ENCODE peak calls at places on chromosomes 2 and 18, in five cellular contexts. E is NCI-H774; C is GM20000; V is activated CD4-positive, alpha-beta memory T cell treated with anti-CD3 and anti-CD28 coated beads for 36 hours; X is retina. A is an unnamed sample.

GRCh38 chr2:77649856-77650255 is 127.7 kb upstream of the LRRTM4 start:
- DNase-seq in C (no peak), V (no peak), E (no peak), X (no peak), A (no peak)

GRCh38 chr2:202278036-202278760 is 12.6 kb downstream of the NOP58 start:
- DNase-seq in C (peak; percentile 17), X (no peak), E (no peak), V (peak; percentile 38), A (no peak)

GRCh38 chr2:176385838-176386237 is 116.6 kb downstream of the MTX2 start:
- DNase-seq in E (no peak), V (no peak), X (no peak), C (no peak), A (no peak)

GRCh38 chr2:223010641-223011040 is 41.3 kb upstream of the KCNE4 start:
- DNase-seq in C (no peak), V (no peak), X (no peak), E (no peak), A (no peak)

GRCh38 chr2:112053917-112054846 is 887 bp upstream of the TMEM87B start:
- DNase-seq in E (peak; percentile 94), X (peak; percentile 95), V (peak; percentile 98), C (peak; percentile 91), A (peak; percentile 79)

GRCh38 chr2:237474511-237474911 is 12.5 kb upstream of the MLPH start:
- DNase-seq in C (no peak), X (no peak), V (no peak), E (no peak), A (no peak)

GRCh38 chr2:43255249-43255960 is 29.0 kb upstream of the ZFP36L2 start:
- DNase-seq in X (no peak), V (no peak), E (no peak), C (no peak), A (no peak)

GRCh38 chr2:106193491-106193976 is 567 bp downstream of the UXS1 start:
- DNase-seq in E (no peak), C (peak; percentile 49), X (peak; percentile 84), V (peak; percentile 46), A (no peak)

GRCh38 chr2:43800894-43801293 is 27.1 kb downstream of the DYNC2LI1 start:
- DNase-seq in V (no peak), X (no peak), E (no peak), C (no peak), A (no peak)

GRCh38 chr2:43317680-43318079 is 91.3 kb upstream of the ZFP36L2 start:
- DNase-seq in E (no peak), V (no peak), X (no peak), C (no peak), A (no peak)

GRCh38 chr2:238003234-238004032 is 36.6 kb downstream of the UBE2F start:
- DNase-seq in V (peak; percentile 45), X (no peak), E (no peak), C (no peak), A (no peak)

GRCh38 chr18:53567935-53568574 is 656.4 kb downstream of the MBD2 start:
- DNase-seq in V (no peak), E (no peak), X (peak; percentile 52), C (peak; percentile 45), A (peak; percentile 3)

GRCh38 chr18:48453330-48454063 is 44.3 kb upstream of the ZBTB7C start:
- DNase-seq in C (no peak), X (no peak), E (no peak), V (no peak), A (no peak)

GRCh38 chr2:30981101-30981500 is 157.1 kb downstream of the GALNT14 start:
- DNase-seq in V (no peak), X (no peak), E (no peak), C (no peak), A (no peak)

GRCh38 chr2:111653103-111653624 is 230.8 kb downstream of the ANAPC1 start:
- DNase-seq in C (no peak), E (no peak), V (no peak), X (no peak), A (no peak)

GRCh38 chr2:168635065-168635577 is 167.3 kb upstream of the NOSTRIN start:
- DNase-seq in V (no peak), C (no peak), X (no peak), E (no peak), A (no peak)

GRCh38 chr2:159882069-159882468 is 84.1 kb upstream of the CD302 start:
- DNase-seq in C (no peak), E (no peak), X (peak; percentile 23), V (no peak), A (no peak)

GRCh38 chr2:218448934-218449333 is 30.0 kb downstream of the VIL1 start:
- DNase-seq in V (no peak), E (no peak), C (no peak), X (no peak), A (peak; percentile 19)

GRCh38 chr2:102187191-102188150 is 648 bp downstream of the IL1RL2 start:
- DNase-seq in C (no peak), V (peak; percentile 72), X (peak; percentile 81), E (no peak), A (no peak)

GRCh38 chr2:33015421-33016142 is 68.8 kb downstream of the LTBP1 start:
- DNase-seq in C (no peak), X (no peak), V (no peak), E (no peak), A (no peak)

GRCh38 chr2:217396165-217396564 is 536.3 kb upstream of the TNP1 start:
- DNase-seq in V (no peak), X (no peak), C (no peak), E (no peak), A (no peak)

GRCh38 chr18:63588869-63589268 is 1.7 kb downstream of the SERPINB13 start:
- DNase-seq in C (no peak), E (no peak), X (no peak), V (no peak), A (no peak)

GRCh38 chr2:30208453-30208852 is 22.9 kb upstream of the LBH start:
- DNase-seq in V (peak; percentile 56), X (peak; percentile 72), C (peak; percentile 57), E (peak; percentile 38), A (peak; percentile 40)

GRCh38 chr2:37615808-37616673 is 55.4 kb downstream of the CDC42EP3 start:
- DNase-seq in E (no peak), C (no peak), X (no peak), V (peak; percentile 72), A (no peak)

GRCh38 chr2:25743132-25743830 is 69.9 kb upstream of the DTNB start:
- DNase-seq in V (no peak), C (no peak), X (no peak), E (no peak), A (no peak)

GRCh38 chr2:180679693-180680092 is 300.7 kb upstream of the UBE2E3 start:
- DNase-seq in C (no peak), X (peak; percentile 15), E (no peak), V (no peak), A (no peak)

GRCh38 chr2:236052926-236053846 is 115.0 kb downstream of the GBX2 start:
- DNase-seq in E (no peak), V (no peak), C (no peak), X (peak; percentile 59), A (no peak)

GRCh38 chr2:192197387-192197786 is 2.7 kb upstream of the TMEFF2 start:
- DNase-seq in V (no peak), X (peak; percentile 32), E (no peak), C (no peak), A (no peak)

GRCh38 chr2:238154570-238154969 is 4.2 kb upstream of the ERFE start:
- DNase-seq in E (no peak), X (no peak), C (no peak), V (no peak), A (no peak)

GRCh38 chr2:200077210-200077650 is 121.8 kb downstream of the MAIP1 start:
- DNase-seq in E (peak; percentile 43), C (no peak), X (no peak), V (no peak), A (no peak)

GRCh38 chr2:57204364-57204763 is 842.2 kb upstream of the VRK2 start:
- DNase-seq in E (no peak), C (no peak), X (no peak), V (no peak), A (peak; percentile 47)